ENCODE peak calls at places on chromosomes 13 and 19, in five cellular contexts. One of them, this sample, is unnamed.

GRCh38 chr13:41974262-41974900 is 13.5 kb upstream of the VWA8 start:
- DNase-seq in mesendoderm: no peak
- DNase-seq in endodermal cell: no peak
- DNase-seq in endothelial cell: no peak
- DNase-seq in coronary artery: no peak
- DNase-seq in this sample: peak

GRCh38 chr19:35332817-35333216 is 3.8 kb downstream of the CD22 start:
- DNase-seq in mesendoderm: no peak
- DNase-seq in endodermal cell: no peak
- DNase-seq in endothelial cell: no peak
- DNase-seq in coronary artery: no peak
- DNase-seq in this sample: no peak

GRCh38 chr19:12497032-12497431 is 12.4 kb upstream of the ZNF709 start:
- DNase-seq in mesendoderm: no peak
- DNase-seq in endodermal cell: no peak
- DNase-seq in endothelial cell: no peak
- DNase-seq in coronary artery: peak
- DNase-seq in this sample: no peak

GRCh38 chr19:10895920-10896319 is 24.6 kb downstream of the CARM1 start:
- DNase-seq in mesendoderm: peak
- DNase-seq in endodermal cell: peak
- DNase-seq in endothelial cell: no peak
- DNase-seq in coronary artery: no peak
- DNase-seq in this sample: no peak

GRCh38 chr19:13764821-13765394 is 586 bp downstream of the MRI1 start:
- DNase-seq in mesendoderm: no peak
- DNase-seq in endodermal cell: peak
- DNase-seq in endothelial cell: peak
- DNase-seq in coronary artery: no peak
- DNase-seq in this sample: no peak

GRCh38 chr13:31101511-31102170 is 60.1 kb downstream of the HSPH1 start:
- DNase-seq in mesendoderm: no peak
- DNase-seq in endodermal cell: no peak
- DNase-seq in endothelial cell: no peak
- DNase-seq in coronary artery: peak
- DNase-seq in this sample: no peak

GRCh38 chr19:16202320-16203255 is 4.9 kb downstream of the AP1M1 start:
- DNase-seq in mesendoderm: no peak
- DNase-seq in endodermal cell: no peak
- DNase-seq in endothelial cell: no peak
- DNase-seq in coronary artery: no peak
- DNase-seq in this sample: no peak

GRCh38 chr19:19232231-19232630 is 20.5 kb downstream of the NCAN start:
- DNase-seq in mesendoderm: no peak
- DNase-seq in endodermal cell: no peak
- DNase-seq in endothelial cell: no peak
- DNase-seq in coronary artery: no peak
- DNase-seq in this sample: no peak

GRCh38 chr19:58091251-58091995 is 6.6 kb downstream of the ZSCAN18 start:
- DNase-seq in mesendoderm: peak
- DNase-seq in endodermal cell: no peak
- DNase-seq in endothelial cell: no peak
- DNase-seq in coronary artery: no peak
- DNase-seq in this sample: no peak

GRCh38 chr13:110396913-110397379 is 89.9 kb downstream of the COL4A2 start:
- DNase-seq in mesendoderm: no peak
- DNase-seq in endodermal cell: no peak
- DNase-seq in endothelial cell: no peak
- DNase-seq in coronary artery: peak
- DNase-seq in this sample: peak

GRCh38 chr13:36163809-36164308 is 32.7 kb upstream of the DCLK1 start:
- DNase-seq in mesendoderm: no peak
- DNase-seq in endodermal cell: no peak
- DNase-seq in endothelial cell: no peak
- DNase-seq in coronary artery: no peak
- DNase-seq in this sample: no peak

GRCh38 chr19:33430674-33431277 is 57.3 kb downstream of the CEBPG start:
- DNase-seq in mesendoderm: peak
- DNase-seq in endodermal cell: peak
- DNase-seq in endothelial cell: peak
- DNase-seq in coronary artery: no peak
- DNase-seq in this sample: peak

GRCh38 chr19:30076751-30077670 is 135.0 kb downstream of the URI1 start:
- DNase-seq in mesendoderm: no peak
- DNase-seq in endodermal cell: peak
- DNase-seq in endothelial cell: no peak
- DNase-seq in coronary artery: no peak
- DNase-seq in this sample: no peak

GRCh38 chr13:48578516-48579166 is 45.8 kb upstream of the RCBTB2 start:
- DNase-seq in mesendoderm: peak
- DNase-seq in endodermal cell: no peak
- DNase-seq in endothelial cell: no peak
- DNase-seq in coronary artery: no peak
- DNase-seq in this sample: no peak